ENCODE peak calls at places on chromosome 10, in seven cellular contexts. One of them, this sample, is unnamed.

GRCh38 chr10:77591238-77591880 is 46.2 kb downstream of the KCNMA1 start:
- DNase-seq in activated T-cell treated with anti-CD3 and anti-CD28 coated beads for 48 hours: no peak
- DNase-seq in Peyer's patch: no peak
- DNase-seq in cardiac muscle cell: no peak
- DNase-seq in stimulated activated CD4-positive, alpha-beta T cell treated with anti-CD3 and anti-CD28 coated beads, Interleukin-2, amount 100 ng/mL, for 24 hours: no peak
- DNase-seq in stimulated activated naive CD8-positive, alpha-beta T cell treated with anti-CD3 and anti-CD28 coated beads, Interleukin-15, Interleukin-2, amounts not matched to agents 100 U/mL and 50 U/mL, for 24 hours: no peak
- DNase-seq in HCEC 1CT: no peak
- DNase-seq in this sample: no peak

GRCh38 chr10:7239312-7239985 is 171.4 kb downstream of the SFMBT2 start:
- DNase-seq in HCEC 1CT: no peak
- DNase-seq in stimulated activated CD4-positive, alpha-beta T cell treated with anti-CD3 and anti-CD28 coated beads, Interleukin-2, amount 100 ng/mL, for 24 hours: no peak
- DNase-seq in stimulated activated naive CD8-positive, alpha-beta T cell treated with anti-CD3 and anti-CD28 coated beads, Interleukin-15, Interleukin-2, amounts not matched to agents 100 U/mL and 50 U/mL, for 24 hours: no peak
- DNase-seq in activated T-cell treated with anti-CD3 and anti-CD28 coated beads for 48 hours: no peak
- DNase-seq in Peyer's patch: no peak
- DNase-seq in cardiac muscle cell: no peak
- DNase-seq in this sample: no peak

GRCh38 chr10:5271526-5271925 is 74.9 kb downstream of the AKR1C4 start:
- DNase-seq in stimulated activated naive CD8-positive, alpha-beta T cell treated with anti-CD3 and anti-CD28 coated beads, Interleukin-15, Interleukin-2, amounts not matched to agents 100 U/mL and 50 U/mL, for 24 hours: no peak
- DNase-seq in Peyer's patch: no peak
- DNase-seq in cardiac muscle cell: no peak
- DNase-seq in activated T-cell treated with anti-CD3 and anti-CD28 coated beads for 48 hours: no peak
- DNase-seq in HCEC 1CT: no peak
- DNase-seq in stimulated activated CD4-positive, alpha-beta T cell treated with anti-CD3 and anti-CD28 coated beads, Interleukin-2, amount 100 ng/mL, for 24 hours: no peak
- DNase-seq in this sample: no peak

GRCh38 chr10:5732141-5732540 is 47.5 kb downstream of the TASOR2 start:
- DNase-seq in stimulated activated CD4-positive, alpha-beta T cell treated with anti-CD3 and anti-CD28 coated beads, Interleukin-2, amount 100 ng/mL, for 24 hours: no peak
- DNase-seq in HCEC 1CT: no peak
- DNase-seq in stimulated activated naive CD8-positive, alpha-beta T cell treated with anti-CD3 and anti-CD28 coated beads, Interleukin-15, Interleukin-2, amounts not matched to agents 100 U/mL and 50 U/mL, for 24 hours: no peak
- DNase-seq in activated T-cell treated with anti-CD3 and anti-CD28 coated beads for 48 hours: no peak
- DNase-seq in cardiac muscle cell: peak
- DNase-seq in Peyer's patch: no peak
- DNase-seq in this sample: no peak

GRCh38 chr10:60388709-60389241 is 900 bp downstream of the ANK3 start:
- DNase-seq in Peyer's patch: no peak
- DNase-seq in stimulated activated CD4-positive, alpha-beta T cell treated with anti-CD3 and anti-CD28 coated beads, Interleukin-2, amount 100 ng/mL, for 24 hours: no peak
- DNase-seq in stimulated activated naive CD8-positive, alpha-beta T cell treated with anti-CD3 and anti-CD28 coated beads, Interleukin-15, Interleukin-2, amounts not matched to agents 100 U/mL and 50 U/mL, for 24 hours: no peak
- DNase-seq in activated T-cell treated with anti-CD3 and anti-CD28 coated beads for 48 hours: no peak
- DNase-seq in cardiac muscle cell: peak
- DNase-seq in HCEC 1CT: no peak
- DNase-seq in this sample: no peak

GRCh38 chr10:86500846-86501245 is 20.7 kb downstream of the WAPL start:
- DNase-seq in HCEC 1CT: peak
- DNase-seq in Peyer's patch: no peak
- DNase-seq in stimulated activated CD4-positive, alpha-beta T cell treated with anti-CD3 and anti-CD28 coated beads, Interleukin-2, amount 100 ng/mL, for 24 hours: no peak
- DNase-seq in activated T-cell treated with anti-CD3 and anti-CD28 coated beads for 48 hours: no peak
- DNase-seq in stimulated activated naive CD8-positive, alpha-beta T cell treated with anti-CD3 and anti-CD28 coated beads, Interleukin-15, Interleukin-2, amounts not matched to agents 100 U/mL and 50 U/mL, for 24 hours: no peak
- DNase-seq in cardiac muscle cell: no peak
- DNase-seq in this sample: no peak

GRCh38 chr10:69968830-69969229 is 83.8 kb upstream of the MACROH2A2 start:
- DNase-seq in activated T-cell treated with anti-CD3 and anti-CD28 coated beads for 48 hours: no peak
- DNase-seq in stimulated activated naive CD8-positive, alpha-beta T cell treated with anti-CD3 and anti-CD28 coated beads, Interleukin-15, Interleukin-2, amounts not matched to agents 100 U/mL and 50 U/mL, for 24 hours: no peak
- DNase-seq in HCEC 1CT: no peak
- DNase-seq in stimulated activated CD4-positive, alpha-beta T cell treated with anti-CD3 and anti-CD28 coated beads, Interleukin-2, amount 100 ng/mL, for 24 hours: no peak
- DNase-seq in Peyer's patch: no peak
- DNase-seq in cardiac muscle cell: peak
- DNase-seq in this sample: peak

GRCh38 chr10:43061764-43062163 is 15.1 kb upstream of the RET start:
- DNase-seq in cardiac muscle cell: no peak
- DNase-seq in stimulated activated naive CD8-positive, alpha-beta T cell treated with anti-CD3 and anti-CD28 coated beads, Interleukin-15, Interleukin-2, amounts not matched to agents 100 U/mL and 50 U/mL, for 24 hours: no peak
- DNase-seq in Peyer's patch: no peak
- DNase-seq in HCEC 1CT: no peak
- DNase-seq in activated T-cell treated with anti-CD3 and anti-CD28 coated beads for 48 hours: no peak
- DNase-seq in stimulated activated CD4-positive, alpha-beta T cell treated with anti-CD3 and anti-CD28 coated beads, Interleukin-2, amount 100 ng/mL, for 24 hours: no peak
- DNase-seq in this sample: no peak

GRCh38 chr10:83935911-83936310 is 203.4 kb upstream of the GHITM start:
- DNase-seq in stimulated activated CD4-positive, alpha-beta T cell treated with anti-CD3 and anti-CD28 coated beads, Interleukin-2, amount 100 ng/mL, for 24 hours: no peak
- DNase-seq in Peyer's patch: no peak
- DNase-seq in stimulated activated naive CD8-positive, alpha-beta T cell treated with anti-CD3 and anti-CD28 coated beads, Interleukin-15, Interleukin-2, amounts not matched to agents 100 U/mL and 50 U/mL, for 24 hours: no peak
- DNase-seq in activated T-cell treated with anti-CD3 and anti-CD28 coated beads for 48 hours: no peak
- DNase-seq in cardiac muscle cell: no peak
- DNase-seq in HCEC 1CT: no peak
- DNase-seq in this sample: no peak

GRCh38 chr10:76786673-76787072 is 850.9 kb downstream of the KCNMA1 start:
- DNase-seq in HCEC 1CT: no peak
- DNase-seq in Peyer's patch: no peak
- DNase-seq in cardiac muscle cell: no peak
- DNase-seq in stimulated activated CD4-positive, alpha-beta T cell treated with anti-CD3 and anti-CD28 coated beads, Interleukin-2, amount 100 ng/mL, for 24 hours: no peak
- DNase-seq in stimulated activated naive CD8-positive, alpha-beta T cell treated with anti-CD3 and anti-CD28 coated beads, Interleukin-15, Interleukin-2, amounts not matched to agents 100 U/mL and 50 U/mL, for 24 hours: no peak
- DNase-seq in activated T-cell treated with anti-CD3 and anti-CD28 coated beads for 48 hours: no peak
- DNase-seq in this sample: no peak

GRCh38 chr10:124916098-124916584 is 25.8 kb upstream of the ZRANB1 start:
- DNase-seq in HCEC 1CT: no peak
- DNase-seq in stimulated activated CD4-positive, alpha-beta T cell treated with anti-CD3 and anti-CD28 coated beads, Interleukin-2, amount 100 ng/mL, for 24 hours: no peak
- DNase-seq in cardiac muscle cell: no peak
- DNase-seq in stimulated activated naive CD8-positive, alpha-beta T cell treated with anti-CD3 and anti-CD28 coated beads, Interleukin-15, Interleukin-2, amounts not matched to agents 100 U/mL and 50 U/mL, for 24 hours: peak
- DNase-seq in Peyer's patch: no peak
- DNase-seq in activated T-cell treated with anti-CD3 and anti-CD28 coated beads for 48 hours: no peak
- DNase-seq in this sample: no peak

GRCh38 chr10:124543146-124543545 is 81.5 kb downstream of the LHPP start:
- DNase-seq in Peyer's patch: no peak
- DNase-seq in HCEC 1CT: no peak
- DNase-seq in cardiac muscle cell: no peak
- DNase-seq in stimulated activated CD4-positive, alpha-beta T cell treated with anti-CD3 and anti-CD28 coated beads, Interleukin-2, amount 100 ng/mL, for 24 hours: no peak
- DNase-seq in activated T-cell treated with anti-CD3 and anti-CD28 coated beads for 48 hours: no peak
- DNase-seq in stimulated activated naive CD8-positive, alpha-beta T cell treated with anti-CD3 and anti-CD28 coated beads, Interleukin-15, Interleukin-2, amounts not matched to agents 100 U/mL and 50 U/mL, for 24 hours: no peak
- DNase-seq in this sample: no peak

GRCh38 chr10:75911426-75911825 is 480.0 kb downstream of the LRMDA start:
- DNase-seq in cardiac muscle cell: no peak
- DNase-seq in activated T-cell treated with anti-CD3 and anti-CD28 coated beads for 48 hours: no peak
- DNase-seq in HCEC 1CT: no peak
- DNase-seq in stimulated activated CD4-positive, alpha-beta T cell treated with anti-CD3 and anti-CD28 coated beads, Interleukin-2, amount 100 ng/mL, for 24 hours: no peak
- DNase-seq in stimulated activated naive CD8-positive, alpha-beta T cell treated with anti-CD3 and anti-CD28 coated beads, Interleukin-15, Interleukin-2, amounts not matched to agents 100 U/mL and 50 U/mL, for 24 hours: no peak
- DNase-seq in Peyer's patch: no peak
- DNase-seq in this sample: no peak

GRCh38 chr10:4134701-4135100 is 349.7 kb upstream of the KLF6 start:
- DNase-seq in HCEC 1CT: no peak
- DNase-seq in activated T-cell treated with anti-CD3 and anti-CD28 coated beads for 48 hours: no peak
- DNase-seq in stimulated activated CD4-positive, alpha-beta T cell treated with anti-CD3 and anti-CD28 coated beads, Interleukin-2, amount 100 ng/mL, for 24 hours: no peak
- DNase-seq in stimulated activated naive CD8-positive, alpha-beta T cell treated with anti-CD3 and anti-CD28 coated beads, Interleukin-15, Interleukin-2, amounts not matched to agents 100 U/mL and 50 U/mL, for 24 hours: no peak
- DNase-seq in Peyer's patch: no peak
- DNase-seq in cardiac muscle cell: no peak
- DNase-seq in this sample: no peak

GRCh38 chr10:72637398-72637857 is 11.5 kb upstream of the MICU1 start:
- DNase-seq in Peyer's patch: no peak
- DNase-seq in stimulated activated naive CD8-positive, alpha-beta T cell treated with anti-CD3 and anti-CD28 coated beads, Interleukin-15, Interleukin-2, amounts not matched to agents 100 U/mL and 50 U/mL, for 24 hours: peak
- DNase-seq in HCEC 1CT: peak
- DNase-seq in cardiac muscle cell: peak
- DNase-seq in activated T-cell treated with anti-CD3 and anti-CD28 coated beads for 48 hours: peak
- DNase-seq in stimulated activated CD4-positive, alpha-beta T cell treated with anti-CD3 and anti-CD28 coated beads, Interleukin-2, amount 100 ng/mL, for 24 hours: no peak
- DNase-seq in this sample: no peak

GRCh38 chr10:98267894-98268693 is at the start of gene LOXL4:
- DNase-seq in Peyer's patch: no peak
- DNase-seq in activated T-cell treated with anti-CD3 and anti-CD28 coated beads for 48 hours: no peak
- DNase-seq in HCEC 1CT: peak
- DNase-seq in cardiac muscle cell: peak
- DNase-seq in stimulated activated naive CD8-positive, alpha-beta T cell treated with anti-CD3 and anti-CD28 coated beads, Interleukin-15, Interleukin-2, amounts not matched to agents 100 U/mL and 50 U/mL, for 24 hours: no peak
- DNase-seq in stimulated activated CD4-positive, alpha-beta T cell treated with anti-CD3 and anti-CD28 coated beads, Interleukin-2, amount 100 ng/mL, for 24 hours: no peak
- DNase-seq in this sample: peak

GRCh38 chr10:132109341-132110072 is 43.8 kb downstream of the JAKMIP3 start:
- DNase-seq in activated T-cell treated with anti-CD3 and anti-CD28 coated beads for 48 hours: no peak
- DNase-seq in stimulated activated CD4-positive, alpha-beta T cell treated with anti-CD3 and anti-CD28 coated beads, Interleukin-2, amount 100 ng/mL, for 24 hours: peak
- DNase-seq in cardiac muscle cell: no peak
- DNase-seq in Peyer's patch: peak
- DNase-seq in stimulated activated naive CD8-positive, alpha-beta T cell treated with anti-CD3 and anti-CD28 coated beads, Interleukin-15, Interleukin-2, amounts not matched to agents 100 U/mL and 50 U/mL, for 24 hours: no peak
- DNase-seq in HCEC 1CT: no peak
- DNase-seq in this sample: no peak

GRCh38 chr10:61284222-61284890 is 168.8 kb downstream of the TMEM26 start:
- DNase-seq in stimulated activated CD4-positive, alpha-beta T cell treated with anti-CD3 and anti-CD28 coated beads, Interleukin-2, amount 100 ng/mL, for 24 hours: no peak
- DNase-seq in stimulated activated naive CD8-positive, alpha-beta T cell treated with anti-CD3 and anti-CD28 coated beads, Interleukin-15, Interleukin-2, amounts not matched to agents 100 U/mL and 50 U/mL, for 24 hours: no peak
- DNase-seq in cardiac muscle cell: peak
- DNase-seq in Peyer's patch: no peak
- DNase-seq in activated T-cell treated with anti-CD3 and anti-CD28 coated beads for 48 hours: no peak
- DNase-seq in HCEC 1CT: peak
- DNase-seq in this sample: no peak

GRCh38 chr10:74227697-74228424 is 76.8 kb downstream of the ADK start:
- DNase-seq in activated T-cell treated with anti-CD3 and anti-CD28 coated beads for 48 hours: no peak
- DNase-seq in HCEC 1CT: peak
- DNase-seq in Peyer's patch: no peak
- DNase-seq in stimulated activated naive CD8-positive, alpha-beta T cell treated with anti-CD3 and anti-CD28 coated beads, Interleukin-15, Interleukin-2, amounts not matched to agents 100 U/mL and 50 U/mL, for 24 hours: no peak
- DNase-seq in stimulated activated CD4-positive, alpha-beta T cell treated with anti-CD3 and anti-CD28 coated beads, Interleukin-2, amount 100 ng/mL, for 24 hours: no peak
- DNase-seq in cardiac muscle cell: no peak
- DNase-seq in this sample: no peak

GRCh38 chr10:110010076-110011069 is 2.6 kb downstream of the ADD3 start:
- DNase-seq in stimulated activated naive CD8-positive, alpha-beta T cell treated with anti-CD3 and anti-CD28 coated beads, Interleukin-15, Interleukin-2, amounts not matched to agents 100 U/mL and 50 U/mL, for 24 hours: no peak
- DNase-seq in stimulated activated CD4-positive, alpha-beta T cell treated with anti-CD3 and anti-CD28 coated beads, Interleukin-2, amount 100 ng/mL, for 24 hours: peak
- DNase-seq in HCEC 1CT: no peak
- DNase-seq in activated T-cell treated with anti-CD3 and anti-CD28 coated beads for 48 hours: no peak
- DNase-seq in cardiac muscle cell: no peak
- DNase-seq in Peyer's patch: no peak
- DNase-seq in this sample: no peak

GRCh38 chr10:30607814-30608213 is 21.7 kb downstream of the LYZL2 start:
- DNase-seq in activated T-cell treated with anti-CD3 and anti-CD28 coated beads for 48 hours: no peak
- DNase-seq in HCEC 1CT: no peak
- DNase-seq in stimulated activated CD4-positive, alpha-beta T cell treated with anti-CD3 and anti-CD28 coated beads, Interleukin-2, amount 100 ng/mL, for 24 hours: no peak
- DNase-seq in stimulated activated naive CD8-positive, alpha-beta T cell treated with anti-CD3 and anti-CD28 coated beads, Interleukin-15, Interleukin-2, amounts not matched to agents 100 U/mL and 50 U/mL, for 24 hours: no peak
- DNase-seq in Peyer's patch: no peak
- DNase-seq in cardiac muscle cell: no peak
- DNase-seq in this sample: no peak

GRCh38 chr10:49057481-49057880 is 57.8 kb downstream of the VSTM4 start:
- DNase-seq in HCEC 1CT: no peak
- DNase-seq in stimulated activated naive CD8-positive, alpha-beta T cell treated with anti-CD3 and anti-CD28 coated beads, Interleukin-15, Interleukin-2, amounts not matched to agents 100 U/mL and 50 U/mL, for 24 hours: no peak
- DNase-seq in activated T-cell treated with anti-CD3 and anti-CD28 coated beads for 48 hours: no peak
- DNase-seq in Peyer's patch: no peak
- DNase-seq in cardiac muscle cell: no peak
- DNase-seq in stimulated activated CD4-positive, alpha-beta T cell treated with anti-CD3 and anti-CD28 coated beads, Interleukin-2, amount 100 ng/mL, for 24 hours: no peak
- DNase-seq in this sample: no peak

GRCh38 chr10:74888947-74889661 is 62.7 kb downstream of the KAT6B start:
- DNase-seq in activated T-cell treated with anti-CD3 and anti-CD28 coated beads for 48 hours: no peak
- DNase-seq in cardiac muscle cell: no peak
- DNase-seq in stimulated activated naive CD8-positive, alpha-beta T cell treated with anti-CD3 and anti-CD28 coated beads, Interleukin-15, Interleukin-2, amounts not matched to agents 100 U/mL and 50 U/mL, for 24 hours: no peak
- DNase-seq in Peyer's patch: no peak
- DNase-seq in HCEC 1CT: peak
- DNase-seq in stimulated activated CD4-positive, alpha-beta T cell treated with anti-CD3 and anti-CD28 coated beads, Interleukin-2, amount 100 ng/mL, for 24 hours: no peak
- DNase-seq in this sample: no peak

GRCh38 chr10:131435760-131436448 is 124.4 kb upstream of the TCERG1L start:
- DNase-seq in activated T-cell treated with anti-CD3 and anti-CD28 coated beads for 48 hours: no peak
- DNase-seq in cardiac muscle cell: no peak
- DNase-seq in stimulated activated CD4-positive, alpha-beta T cell treated with anti-CD3 and anti-CD28 coated beads, Interleukin-2, amount 100 ng/mL, for 24 hours: no peak
- DNase-seq in HCEC 1CT: no peak
- DNase-seq in stimulated activated naive CD8-positive, alpha-beta T cell treated with anti-CD3 and anti-CD28 coated beads, Interleukin-15, Interleukin-2, amounts not matched to agents 100 U/mL and 50 U/mL, for 24 hours: no peak
- DNase-seq in Peyer's patch: no peak
- DNase-seq in this sample: no peak

GRCh38 chr10:82932426-82932825 is 1057.4 kb downstream of the NRG3 start:
- DNase-seq in cardiac muscle cell: no peak
- DNase-seq in Peyer's patch: no peak
- DNase-seq in activated T-cell treated with anti-CD3 and anti-CD28 coated beads for 48 hours: no peak
- DNase-seq in stimulated activated naive CD8-positive, alpha-beta T cell treated with anti-CD3 and anti-CD28 coated beads, Interleukin-15, Interleukin-2, amounts not matched to agents 100 U/mL and 50 U/mL, for 24 hours: no peak
- DNase-seq in stimulated activated CD4-positive, alpha-beta T cell treated with anti-CD3 and anti-CD28 coated beads, Interleukin-2, amount 100 ng/mL, for 24 hours: no peak
- DNase-seq in HCEC 1CT: no peak
- DNase-seq in this sample: no peak

GRCh38 chr10:78149193-78149592 is 115.5 kb downstream of the RPS24 start:
- DNase-seq in cardiac muscle cell: no peak
- DNase-seq in stimulated activated CD4-positive, alpha-beta T cell treated with anti-CD3 and anti-CD28 coated beads, Interleukin-2, amount 100 ng/mL, for 24 hours: no peak
- DNase-seq in stimulated activated naive CD8-positive, alpha-beta T cell treated with anti-CD3 and anti-CD28 coated beads, Interleukin-15, Interleukin-2, amounts not matched to agents 100 U/mL and 50 U/mL, for 24 hours: no peak
- DNase-seq in Peyer's patch: no peak
- DNase-seq in activated T-cell treated with anti-CD3 and anti-CD28 coated beads for 48 hours: no peak
- DNase-seq in HCEC 1CT: peak
- DNase-seq in this sample: no peak

GRCh38 chr10:128069351-128070051 is 56.7 kb downstream of the MKI67 start:
- DNase-seq in stimulated activated CD4-positive, alpha-beta T cell treated with anti-CD3 and anti-CD28 coated beads, Interleukin-2, amount 100 ng/mL, for 24 hours: peak
- DNase-seq in HCEC 1CT: peak
- DNase-seq in Peyer's patch: peak
- DNase-seq in activated T-cell treated with anti-CD3 and anti-CD28 coated beads for 48 hours: peak
- DNase-seq in stimulated activated naive CD8-positive, alpha-beta T cell treated with anti-CD3 and anti-CD28 coated beads, Interleukin-15, Interleukin-2, amounts not matched to agents 100 U/mL and 50 U/mL, for 24 hours: peak
- DNase-seq in cardiac muscle cell: peak
- DNase-seq in this sample: peak

GRCh38 chr10:59580257-59580863 is 129.3 kb downstream of the SLC16A9 start:
- DNase-seq in stimulated activated CD4-positive, alpha-beta T cell treated with anti-CD3 and anti-CD28 coated beads, Interleukin-2, amount 100 ng/mL, for 24 hours: no peak
- DNase-seq in HCEC 1CT: peak
- DNase-seq in Peyer's patch: no peak
- DNase-seq in activated T-cell treated with anti-CD3 and anti-CD28 coated beads for 48 hours: no peak
- DNase-seq in stimulated activated naive CD8-positive, alpha-beta T cell treated with anti-CD3 and anti-CD28 coated beads, Interleukin-15, Interleukin-2, amounts not matched to agents 100 U/mL and 50 U/mL, for 24 hours: no peak
- DNase-seq in cardiac muscle cell: peak
- DNase-seq in this sample: no peak

GRCh38 chr10:132110091-132110490 is 44.3 kb downstream of the JAKMIP3 start:
- DNase-seq in stimulated activated naive CD8-positive, alpha-beta T cell treated with anti-CD3 and anti-CD28 coated beads, Interleukin-15, Interleukin-2, amounts not matched to agents 100 U/mL and 50 U/mL, for 24 hours: no peak
- DNase-seq in cardiac muscle cell: no peak
- DNase-seq in HCEC 1CT: no peak
- DNase-seq in activated T-cell treated with anti-CD3 and anti-CD28 coated beads for 48 hours: no peak
- DNase-seq in stimulated activated CD4-positive, alpha-beta T cell treated with anti-CD3 and anti-CD28 coated beads, Interleukin-2, amount 100 ng/mL, for 24 hours: peak
- DNase-seq in Peyer's patch: peak
- DNase-seq in this sample: peak

GRCh38 chr10:12055722-12056121 is 13.0 kb upstream of the DHTKD1 start:
- DNase-seq in activated T-cell treated with anti-CD3 and anti-CD28 coated beads for 48 hours: no peak
- DNase-seq in HCEC 1CT: no peak
- DNase-seq in Peyer's patch: no peak
- DNase-seq in cardiac muscle cell: no peak
- DNase-seq in stimulated activated CD4-positive, alpha-beta T cell treated with anti-CD3 and anti-CD28 coated beads, Interleukin-2, amount 100 ng/mL, for 24 hours: no peak
- DNase-seq in stimulated activated naive CD8-positive, alpha-beta T cell treated with anti-CD3 and anti-CD28 coated beads, Interleukin-15, Interleukin-2, amounts not matched to agents 100 U/mL and 50 U/mL, for 24 hours: no peak
- DNase-seq in this sample: no peak

GRCh38 chr10:59463909-59464308 is 101.6 kb upstream of the FAM13C start:
- DNase-seq in HCEC 1CT: no peak
- DNase-seq in activated T-cell treated with anti-CD3 and anti-CD28 coated beads for 48 hours: no peak
- DNase-seq in stimulated activated naive CD8-positive, alpha-beta T cell treated with anti-CD3 and anti-CD28 coated beads, Interleukin-15, Interleukin-2, amounts not matched to agents 100 U/mL and 50 U/mL, for 24 hours: no peak
- DNase-seq in stimulated activated CD4-positive, alpha-beta T cell treated with anti-CD3 and anti-CD28 coated beads, Interleukin-2, amount 100 ng/mL, for 24 hours: no peak
- DNase-seq in cardiac muscle cell: no peak
- DNase-seq in Peyer's patch: no peak
- DNase-seq in this sample: no peak

GRCh38 chr10:75681334-75681733 is 249.9 kb downstream of the LRMDA start:
- DNase-seq in cardiac muscle cell: no peak
- DNase-seq in stimulated activated naive CD8-positive, alpha-beta T cell treated with anti-CD3 and anti-CD28 coated beads, Interleukin-15, Interleukin-2, amounts not matched to agents 100 U/mL and 50 U/mL, for 24 hours: no peak
- DNase-seq in HCEC 1CT: no peak
- DNase-seq in Peyer's patch: no peak
- DNase-seq in activated T-cell treated with anti-CD3 and anti-CD28 coated beads for 48 hours: no peak
- DNase-seq in stimulated activated CD4-positive, alpha-beta T cell treated with anti-CD3 and anti-CD28 coated beads, Interleukin-2, amount 100 ng/mL, for 24 hours: no peak
- DNase-seq in this sample: no peak

GRCh38 chr10:124450010-124450782 is at the start of gene NKX1-2:
- DNase-seq in stimulated activated CD4-positive, alpha-beta T cell treated with anti-CD3 and anti-CD28 coated beads, Interleukin-2, amount 100 ng/mL, for 24 hours: no peak
- DNase-seq in stimulated activated naive CD8-positive, alpha-beta T cell treated with anti-CD3 and anti-CD28 coated beads, Interleukin-15, Interleukin-2, amounts not matched to agents 100 U/mL and 50 U/mL, for 24 hours: no peak
- DNase-seq in activated T-cell treated with anti-CD3 and anti-CD28 coated beads for 48 hours: no peak
- DNase-seq in Peyer's patch: no peak
- DNase-seq in HCEC 1CT: no peak
- DNase-seq in cardiac muscle cell: peak
- DNase-seq in this sample: peak

GRCh38 chr10:112395809-112396530 is 22.1 kb downstream of the ACSL5 start:
- DNase-seq in stimulated activated CD4-positive, alpha-beta T cell treated with anti-CD3 and anti-CD28 coated beads, Interleukin-2, amount 100 ng/mL, for 24 hours: no peak
- DNase-seq in Peyer's patch: no peak
- DNase-seq in activated T-cell treated with anti-CD3 and anti-CD28 coated beads for 48 hours: no peak
- DNase-seq in cardiac muscle cell: no peak
- DNase-seq in HCEC 1CT: no peak
- DNase-seq in stimulated activated naive CD8-positive, alpha-beta T cell treated with anti-CD3 and anti-CD28 coated beads, Interleukin-15, Interleukin-2, amounts not matched to agents 100 U/mL and 50 U/mL, for 24 hours: no peak
- DNase-seq in this sample: no peak

GRCh38 chr10:18313146-18313542 is 172.9 kb downstream of the CACNB2 start:
- DNase-seq in cardiac muscle cell: no peak
- DNase-seq in activated T-cell treated with anti-CD3 and anti-CD28 coated beads for 48 hours: no peak
- DNase-seq in Peyer's patch: no peak
- DNase-seq in stimulated activated CD4-positive, alpha-beta T cell treated with anti-CD3 and anti-CD28 coated beads, Interleukin-2, amount 100 ng/mL, for 24 hours: no peak
- DNase-seq in HCEC 1CT: no peak
- DNase-seq in stimulated activated naive CD8-positive, alpha-beta T cell treated with anti-CD3 and anti-CD28 coated beads, Interleukin-15, Interleukin-2, amounts not matched to agents 100 U/mL and 50 U/mL, for 24 hours: no peak
- DNase-seq in this sample: no peak

GRCh38 chr10:58063854-58064480 is 203.7 kb downstream of the IPMK start:
- DNase-seq in stimulated activated CD4-positive, alpha-beta T cell treated with anti-CD3 and anti-CD28 coated beads, Interleukin-2, amount 100 ng/mL, for 24 hours: no peak
- DNase-seq in HCEC 1CT: no peak
- DNase-seq in Peyer's patch: no peak
- DNase-seq in activated T-cell treated with anti-CD3 and anti-CD28 coated beads for 48 hours: no peak
- DNase-seq in stimulated activated naive CD8-positive, alpha-beta T cell treated with anti-CD3 and anti-CD28 coated beads, Interleukin-15, Interleukin-2, amounts not matched to agents 100 U/mL and 50 U/mL, for 24 hours: no peak
- DNase-seq in cardiac muscle cell: no peak
- DNase-seq in this sample: no peak